ENCODE peak calls at places on chromosomes 16 and 17, in five cellular contexts. H is HEK293T, B is GM10248, O is GM12891, M is Daoy. A is an unnamed sample.

GRCh38 chr17:973053-973452 is 6.5 kb downstream of the NXN start:
- DNase-seq in H (no peak), B (no peak), M (no peak), O (no peak), A (no peak)

GRCh38 chr17:73179878-73180277 is 13.0 kb upstream of the COG1 start:
- DNase-seq in B (no peak), M (no peak), H (no peak), O (no peak), A (no peak)

GRCh38 chr16:4298761-4299522 is 16.9 kb upstream of the GLIS2 start:
- DNase-seq in O (no peak), H (no peak), B (no peak), M (peak), A (peak)

GRCh38 chr17:72765357-72766153 is 326.9 kb downstream of the SLC39A11 start:
- DNase-seq in H (no peak), O (no peak), M (no peak), B (no peak), A (no peak)

GRCh38 chr17:49869038-49869374 is 21.1 kb upstream of the TAC4 start:
- DNase-seq in O (no peak), M (no peak), B (no peak), H (no peak), A (no peak)

GRCh38 chr17:50672831-50673551 is 34.7 kb downstream of the ANKRD40 start:
- DNase-seq in H (no peak), O (no peak), B (no peak), M (peak), A (no peak)

GRCh38 chr16:65889533-65889966 is 476.9 kb upstream of the CDH5 start:
- DNase-seq in B (no peak), M (peak), O (no peak), H (no peak), A (peak)

GRCh38 chr16:69276143-69277115 is 34.7 kb upstream of the VPS4A start:
- DNase-seq in B (no peak), O (no peak), H (no peak), M (peak), A (peak)

GRCh38 chr17:38673714-38674012 is 1.1 kb downstream of the EPOP start:
- DNase-seq in O (peak), H (no peak), B (no peak), M (no peak), A (no peak)

GRCh38 chr17:50363217-50364060 is 9.5 kb downstream of the MRPL27 start:
- DNase-seq in O (no peak), H (no peak), M (no peak), B (no peak), A (peak)

GRCh38 chr17:81551458-81552243 is 502 bp downstream of the FAAP100 start:
- DNase-seq in O (peak), M (no peak), H (peak), B (no peak), A (no peak)

GRCh38 chr16:23030001-23030400 is 119.3 kb downstream of the USP31 start:
- DNase-seq in B (no peak), H (no peak), M (no peak), O (no peak), A (no peak)

GRCh38 chr16:50742521-50743150 is 750 bp downstream of the CYLD start:
- DNase-seq in H (peak), B (peak), O (no peak), M (peak), A (peak)

GRCh38 chr16:24689128-24689527 is 40.3 kb upstream of the TNRC6A start:
- DNase-seq in H (peak), B (peak), M (peak), O (no peak), A (peak)

GRCh38 chr17:82255573-82255972 is 17.9 kb downstream of the CSNK1D start:
- DNase-seq in H (no peak), M (no peak), O (no peak), B (no peak), A (no peak)

GRCh38 chr17:9444687-9445086 is 130.9 kb downstream of the STX8 start:
- DNase-seq in M (no peak), B (no peak), O (no peak), H (no peak), A (no peak)